ENCODE peak calls at places on chromosome 22, in six cellular contexts. One of them, this sample, is unnamed.

GRCh38 chr22:32457031-32457430 is 7.2 kb downstream of the BPIFC start:
- DNase-seq in AG04450: no peak
- DNase-seq in neural progenitor cell: no peak
- DNase-seq in Peyer's patch: no peak
- DNase-seq in heart left ventricle: no peak
- DNase-seq in transverse colon: no peak
- DNase-seq in this sample: no peak

GRCh38 chr22:30302810-30303138 is 13.5 kb upstream of the CASTOR1 start:
- DNase-seq in AG04450: no peak
- DNase-seq in neural progenitor cell: no peak
- DNase-seq in Peyer's patch: no peak
- DNase-seq in heart left ventricle: no peak
- DNase-seq in transverse colon: no peak
- DNase-seq in this sample: no peak

GRCh38 chr22:25030636-25031035 is 78.1 kb downstream of the KIAA1671 start:
- DNase-seq in AG04450: no peak
- DNase-seq in neural progenitor cell: no peak
- DNase-seq in Peyer's patch: no peak
- DNase-seq in heart left ventricle: peak; percentile 75
- DNase-seq in transverse colon: no peak
- DNase-seq in this sample: no peak

GRCh38 chr22:28435271-28435825 is 244.3 kb downstream of the TTC28 start:
- DNase-seq in AG04450: no peak
- DNase-seq in neural progenitor cell: no peak
- DNase-seq in Peyer's patch: no peak
- DNase-seq in heart left ventricle: peak; percentile 58
- DNase-seq in transverse colon: peak; percentile 16
- DNase-seq in this sample: no peak

GRCh38 chr22:27149886-27150529 is 492.6 kb downstream of the MIAT start:
- DNase-seq in AG04450: no peak
- DNase-seq in neural progenitor cell: no peak
- DNase-seq in Peyer's patch: no peak
- DNase-seq in heart left ventricle: no peak
- DNase-seq in transverse colon: no peak
- DNase-seq in this sample: no peak

GRCh38 chr22:17501679-17502285 is 61.5 kb upstream of the SLC25A18 start:
- DNase-seq in AG04450: peak; percentile 27
- DNase-seq in neural progenitor cell: peak; percentile 67
- DNase-seq in Peyer's patch: no peak
- DNase-seq in heart left ventricle: no peak
- DNase-seq in transverse colon: peak; percentile 9
- DNase-seq in this sample: no peak

GRCh38 chr22:19109198-19110063 is 12.8 kb downstream of the DGCR2 start:
- DNase-seq in AG04450: no peak
- DNase-seq in neural progenitor cell: no peak
- DNase-seq in Peyer's patch: peak; percentile 73
- DNase-seq in heart left ventricle: no peak
- DNase-seq in transverse colon: peak; percentile 52
- DNase-seq in this sample: no peak

GRCh38 chr22:30265851-30266444 is 703 bp downstream of the OSM start:
- DNase-seq in AG04450: no peak
- DNase-seq in neural progenitor cell: no peak
- DNase-seq in Peyer's patch: peak; percentile 88
- DNase-seq in heart left ventricle: peak; percentile 70
- DNase-seq in transverse colon: peak; percentile 73
- DNase-seq in this sample: peak; percentile 85

GRCh38 chr22:20514658-20515406 is 7.4 kb downstream of the MED15 start:
- DNase-seq in AG04450: peak; percentile 63
- DNase-seq in neural progenitor cell: no peak
- DNase-seq in Peyer's patch: no peak
- DNase-seq in heart left ventricle: no peak
- DNase-seq in transverse colon: no peak
- DNase-seq in this sample: no peak

GRCh38 chr22:20618488-20618887 is 111.1 kb downstream of the MED15 start:
- DNase-seq in AG04450: no peak
- DNase-seq in neural progenitor cell: no peak
- DNase-seq in Peyer's patch: no peak
- DNase-seq in heart left ventricle: no peak
- DNase-seq in transverse colon: no peak
- DNase-seq in this sample: no peak

GRCh38 chr22:23215294-23216204 is 35.2 kb downstream of the BCR start:
- DNase-seq in AG04450: no peak
- DNase-seq in neural progenitor cell: no peak
- DNase-seq in Peyer's patch: no peak
- DNase-seq in heart left ventricle: no peak
- DNase-seq in transverse colon: no peak
- DNase-seq in this sample: no peak

GRCh38 chr22:43198126-43198525 is 11.2 kb upstream of the TTLL12 start:
- DNase-seq in AG04450: no peak
- DNase-seq in neural progenitor cell: no peak
- DNase-seq in Peyer's patch: no peak
- DNase-seq in heart left ventricle: no peak
- DNase-seq in transverse colon: no peak
- DNase-seq in this sample: no peak

GRCh38 chr22:29947410-29948387 is 64.7 kb downstream of the MTMR3 start:
- DNase-seq in AG04450: no peak
- DNase-seq in neural progenitor cell: no peak
- DNase-seq in Peyer's patch: no peak
- DNase-seq in heart left ventricle: no peak
- DNase-seq in transverse colon: no peak
- DNase-seq in this sample: no peak

GRCh38 chr22:32996702-32997101 is 61.5 kb downstream of the SYN3 start:
- DNase-seq in AG04450: no peak
- DNase-seq in neural progenitor cell: no peak
- DNase-seq in Peyer's patch: no peak
- DNase-seq in heart left ventricle: peak; percentile 83
- DNase-seq in transverse colon: peak; percentile 10
- DNase-seq in this sample: peak; percentile 87

GRCh38 chr22:29478326-29479276 is 1.4 kb upstream of the NEFH start:
- DNase-seq in AG04450: no peak
- DNase-seq in neural progenitor cell: peak; percentile 82
- DNase-seq in Peyer's patch: no peak
- DNase-seq in heart left ventricle: no peak
- DNase-seq in transverse colon: no peak
- DNase-seq in this sample: no peak

GRCh38 chr22:32800158-32800557 is 1.3 kb upstream of the TIMP3 start:
- DNase-seq in AG04450: no peak
- DNase-seq in neural progenitor cell: no peak
- DNase-seq in Peyer's patch: no peak
- DNase-seq in heart left ventricle: peak; percentile 54
- DNase-seq in transverse colon: no peak
- DNase-seq in this sample: no peak

GRCh38 chr22:27212617-27213177 is 555.3 kb downstream of the MIAT start:
- DNase-seq in AG04450: peak; percentile 98
- DNase-seq in neural progenitor cell: peak; percentile 37
- DNase-seq in Peyer's patch: peak; percentile 18
- DNase-seq in heart left ventricle: peak; percentile 73
- DNase-seq in transverse colon: peak; percentile 69
- DNase-seq in this sample: no peak

GRCh38 chr22:25153961-25154685 is 45.5 kb upstream of the CRYBB3 start:
- DNase-seq in AG04450: no peak
- DNase-seq in neural progenitor cell: peak; percentile 51
- DNase-seq in Peyer's patch: no peak
- DNase-seq in heart left ventricle: peak; percentile 82
- DNase-seq in transverse colon: peak; percentile 80
- DNase-seq in this sample: peak; percentile 78

GRCh38 chr22:27881404-27881803 is 37.7 kb downstream of the PITPNB start:
- DNase-seq in AG04450: peak; percentile 26
- DNase-seq in neural progenitor cell: peak; percentile 47
- DNase-seq in Peyer's patch: no peak
- DNase-seq in heart left ventricle: no peak
- DNase-seq in transverse colon: peak; percentile 35
- DNase-seq in this sample: no peak

GRCh38 chr22:50739894-50740293 is 1.9 kb downstream of the ACR start:
- DNase-seq in AG04450: no peak
- DNase-seq in neural progenitor cell: no peak
- DNase-seq in Peyer's patch: no peak
- DNase-seq in heart left ventricle: no peak
- DNase-seq in transverse colon: no peak
- DNase-seq in this sample: peak; percentile 46

GRCh38 chr22:19772673-19773469 is 12.3 kb downstream of the TBX1 start:
- DNase-seq in AG04450: no peak
- DNase-seq in neural progenitor cell: no peak
- DNase-seq in Peyer's patch: peak; percentile 71
- DNase-seq in heart left ventricle: no peak
- DNase-seq in transverse colon: no peak
- DNase-seq in this sample: peak; percentile 65

GRCh38 chr22:45831394-45831793 is 145.6 kb downstream of the WNT7B start:
- DNase-seq in AG04450: no peak
- DNase-seq in neural progenitor cell: no peak
- DNase-seq in Peyer's patch: no peak
- DNase-seq in heart left ventricle: no peak
- DNase-seq in transverse colon: no peak
- DNase-seq in this sample: no peak

GRCh38 chr22:30930228-30930627 is 38.3 kb downstream of the MORC2 start:
- DNase-seq in AG04450: no peak
- DNase-seq in neural progenitor cell: no peak
- DNase-seq in Peyer's patch: no peak
- DNase-seq in heart left ventricle: no peak
- DNase-seq in transverse colon: no peak
- DNase-seq in this sample: no peak

GRCh38 chr22:30400159-30400558 is 3.3 kb downstream of the SEC14L2 start:
- DNase-seq in AG04450: no peak
- DNase-seq in neural progenitor cell: no peak
- DNase-seq in Peyer's patch: no peak
- DNase-seq in heart left ventricle: no peak
- DNase-seq in transverse colon: no peak
- DNase-seq in this sample: no peak

GRCh38 chr22:28268845-28269244 is 349.8 kb upstream of the PITPNB start:
- DNase-seq in AG04450: no peak
- DNase-seq in neural progenitor cell: no peak
- DNase-seq in Peyer's patch: no peak
- DNase-seq in heart left ventricle: peak; percentile 60
- DNase-seq in transverse colon: no peak
- DNase-seq in this sample: no peak

GRCh38 chr22:24501366-24502005 is 6.4 kb downstream of the UPB1 start:
- DNase-seq in AG04450: no peak
- DNase-seq in neural progenitor cell: peak; percentile 52
- DNase-seq in Peyer's patch: no peak
- DNase-seq in heart left ventricle: no peak
- DNase-seq in transverse colon: no peak
- DNase-seq in this sample: no peak

GRCh38 chr22:31019276-31019930 is 50.3 kb downstream of the TUG1 start:
- DNase-seq in AG04450: no peak
- DNase-seq in neural progenitor cell: no peak
- DNase-seq in Peyer's patch: no peak
- DNase-seq in heart left ventricle: no peak
- DNase-seq in transverse colon: no peak
- DNase-seq in this sample: no peak

GRCh38 chr22:19526076-19526701 is 2.0 kb upstream of the CLDN5 start:
- DNase-seq in AG04450: no peak
- DNase-seq in neural progenitor cell: no peak
- DNase-seq in Peyer's patch: no peak
- DNase-seq in heart left ventricle: no peak
- DNase-seq in transverse colon: no peak
- DNase-seq in this sample: no peak

GRCh38 chr22:44424131-44424711 is 73.8 kb downstream of the RTL6 start:
- DNase-seq in AG04450: no peak
- DNase-seq in neural progenitor cell: no peak
- DNase-seq in Peyer's patch: no peak
- DNase-seq in heart left ventricle: no peak
- DNase-seq in transverse colon: no peak
- DNase-seq in this sample: peak; percentile 20

GRCh38 chr22:33328789-33329296 is 270.7 kb upstream of the SYN3 start:
- DNase-seq in AG04450: peak; percentile 27
- DNase-seq in neural progenitor cell: no peak
- DNase-seq in Peyer's patch: no peak
- DNase-seq in heart left ventricle: no peak
- DNase-seq in transverse colon: no peak
- DNase-seq in this sample: no peak

GRCh38 chr22:35313311-35314121 is 13.8 kb downstream of the TOM1 start:
- DNase-seq in AG04450: peak; percentile 26
- DNase-seq in neural progenitor cell: no peak
- DNase-seq in Peyer's patch: no peak
- DNase-seq in heart left ventricle: peak; percentile 81
- DNase-seq in transverse colon: no peak
- DNase-seq in this sample: no peak
- H3K27ac ChIP-seq in AG04450: peak overlapping the region; percentile 52
- H3K27ac ChIP-seq in neural progenitor cell: no peak overlapping the region
- H3K27ac ChIP-seq in Peyer's patch: peak overlapping the region; percentile 69
- H3K27ac ChIP-seq in heart left ventricle: peak overlapping the region; percentile 87
- H3K27ac ChIP-seq in transverse colon: peak overlapping the region; percentile 45
- H3K27ac ChIP-seq in this sample: no peak overlapping the region

DNA sequence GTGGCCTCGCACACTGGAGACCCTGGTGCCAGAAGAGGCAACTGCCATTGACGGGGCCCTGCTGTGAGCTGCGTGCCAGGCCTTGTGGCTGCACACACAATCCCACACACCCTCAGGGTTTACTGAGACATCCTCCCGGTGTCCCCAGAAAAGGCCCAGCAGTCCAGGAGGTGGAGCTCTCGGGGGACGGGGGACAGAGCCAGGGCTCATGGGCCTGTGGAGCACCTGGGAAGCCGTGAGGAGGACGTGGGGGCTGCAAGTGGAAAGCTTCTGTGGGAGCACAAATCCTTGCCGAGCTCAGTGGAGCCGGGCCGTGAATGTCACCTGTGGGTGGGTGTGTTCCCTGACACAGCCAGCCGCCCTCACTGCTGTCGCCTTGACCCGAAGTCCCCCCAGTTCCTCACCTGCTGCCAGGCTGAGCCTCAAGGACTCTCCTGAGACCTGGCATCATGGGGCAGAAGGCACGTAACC is 609.7 kb downstream of the TBC1D22A start:
- DNase-seq in AG04450: no peak
- DNase-seq in neural progenitor cell: no peak
- DNase-seq in Peyer's patch: no peak
- DNase-seq in heart left ventricle: no peak
- DNase-seq in transverse colon: no peak
- DNase-seq in this sample: peak; percentile 71
- H3K9me3 ChIP-seq in AG04450: peaks cover 9% of the 10 kb centered on the region
- H3K9me3 ChIP-seq in neural progenitor cell: no peaks in the 10 kb centered on the region
- H3K9me3 ChIP-seq in Peyer's patch: no peaks in the 10 kb centered on the region
- H3K9me3 ChIP-seq in heart left ventricle: no peaks in the 10 kb centered on the region
- H3K9me3 ChIP-seq in transverse colon: no peaks in the 10 kb centered on the region
- H3K9me3 ChIP-seq in this sample: no peaks in the 10 kb centered on the region

DNA sequence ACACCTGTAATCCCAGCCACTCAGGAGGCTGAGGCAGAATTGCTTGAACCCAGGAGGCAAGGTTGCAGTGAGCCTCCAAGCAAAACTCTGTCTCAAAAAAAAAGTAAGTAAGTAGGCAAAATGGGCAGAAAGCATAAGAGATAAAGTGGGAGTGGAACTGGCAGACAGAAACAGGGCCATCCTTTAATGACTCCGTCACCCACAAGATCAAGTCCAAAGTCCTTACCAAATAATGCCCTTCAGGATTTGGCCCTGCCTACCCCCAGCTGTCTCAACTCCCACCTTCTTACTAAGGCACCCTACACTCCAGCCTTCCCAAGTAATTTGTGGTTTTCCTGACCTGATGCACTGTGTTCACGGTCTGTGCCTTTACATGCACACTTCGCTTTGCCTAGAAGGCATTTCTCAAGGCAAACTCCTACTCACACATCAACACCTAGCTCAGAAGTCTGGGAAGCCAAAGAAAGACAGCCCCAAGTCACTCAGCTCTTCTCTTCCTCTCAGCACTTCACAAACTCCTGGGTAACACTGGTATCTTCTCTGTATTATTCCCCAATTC is 6.1 kb downstream of the MAPK1 start:
- DNase-seq in AG04450: no peak
- DNase-seq in neural progenitor cell: no peak
- DNase-seq in Peyer's patch: no peak
- DNase-seq in heart left ventricle: no peak
- DNase-seq in transverse colon: no peak
- DNase-seq in this sample: no peak
- H3K27ac ChIP-seq in AG04450: no peak overlapping the region
- H3K27ac ChIP-seq in neural progenitor cell: no peak overlapping the region
- H3K27ac ChIP-seq in Peyer's patch: no peak overlapping the region
- H3K27ac ChIP-seq in heart left ventricle: no peak overlapping the region
- H3K27ac ChIP-seq in transverse colon: no peak overlapping the region
- H3K27ac ChIP-seq in this sample: peak overlapping the region; percentile 91

GRCh38 chr22:49372530-49373288 is 455.0 kb downstream of the BRD1 start:
- DNase-seq in AG04450: no peak
- DNase-seq in neural progenitor cell: peak; percentile 43
- DNase-seq in Peyer's patch: peak; percentile 6
- DNase-seq in heart left ventricle: no peak
- DNase-seq in transverse colon: no peak
- DNase-seq in this sample: no peak
- H3K9me3 ChIP-seq in AG04450: peaks cover 70% of the 10 kb centered on the region
- H3K9me3 ChIP-seq in neural progenitor cell: no peaks in the 10 kb centered on the region
- H3K9me3 ChIP-seq in Peyer's patch: no peaks in the 10 kb centered on the region
- H3K9me3 ChIP-seq in heart left ventricle: no peaks in the 10 kb centered on the region
- H3K9me3 ChIP-seq in transverse colon: no peaks in the 10 kb centered on the region
- H3K9me3 ChIP-seq in this sample: no peaks in the 10 kb centered on the region

This sample was measured in left lung.